ENCODE peak calls at places on chromosomes 6 and 20, in nine cellular contexts. O, B, V, G, T, K, M, W and F are unnamed samples.

GRCh38 chr6:71012871-71013456 is 56.1 kb upstream of the B3GAT2 start:
- DNase-seq in O (no peak), B (peak), V (peak), G (peak), T (no peak), K (no peak), M (peak), W (peak), F (peak)

GRCh38 chr6:19841181-19841580 is 4.0 kb downstream of the ID4 start:
- DNase-seq in O (no peak), B (no peak), V (no peak), G (no peak), T (no peak), K (no peak), M (no peak), W (no peak), F (no peak)

GRCh38 chr20:24962510-24962909 is 13.4 kb downstream of the CST7 start:
- DNase-seq in O (no peak), B (peak), V (no peak), G (no peak), T (no peak), K (no peak), M (no peak), W (no peak), F (no peak)

GRCh38 chr6:162845972-162846371 is 118.2 kb downstream of the PACRG start:
- DNase-seq in O (no peak), B (no peak), V (no peak), G (peak), T (no peak), K (no peak), M (no peak), W (no peak), F (no peak)

GRCh38 chr6:149985506-149985937 is 21.8 kb downstream of the ULBP1 start:
- DNase-seq in O (no peak), B (no peak), V (no peak), G (no peak), T (peak), K (no peak), M (no peak), W (no peak), F (no peak)

GRCh38 chr6:70315096-70315751 is 12.3 kb upstream of the COL9A1 start:
- DNase-seq in O (no peak), B (no peak), V (no peak), G (no peak), T (no peak), K (no peak), M (peak), W (no peak), F (no peak)

GRCh38 chr20:23159923-23160445 is 73.9 kb upstream of the CD93 start:
- DNase-seq in O (no peak), B (no peak), V (no peak), G (no peak), T (no peak), K (no peak), M (no peak), W (no peak), F (peak)

GRCh38 chr20:5949943-5950270 is 426 bp downstream of the TRMT6 start:
- DNase-seq in O (no peak), B (no peak), V (no peak), G (no peak), T (no peak), K (no peak), M (peak), W (no peak), F (no peak)

GRCh38 chr6:30450908-30451818 is 38.1 kb upstream of the HLA-E start:
- DNase-seq in O (no peak), B (peak), V (peak), G (peak), T (peak), K (peak), M (peak), W (peak), F (peak)

DNA sequence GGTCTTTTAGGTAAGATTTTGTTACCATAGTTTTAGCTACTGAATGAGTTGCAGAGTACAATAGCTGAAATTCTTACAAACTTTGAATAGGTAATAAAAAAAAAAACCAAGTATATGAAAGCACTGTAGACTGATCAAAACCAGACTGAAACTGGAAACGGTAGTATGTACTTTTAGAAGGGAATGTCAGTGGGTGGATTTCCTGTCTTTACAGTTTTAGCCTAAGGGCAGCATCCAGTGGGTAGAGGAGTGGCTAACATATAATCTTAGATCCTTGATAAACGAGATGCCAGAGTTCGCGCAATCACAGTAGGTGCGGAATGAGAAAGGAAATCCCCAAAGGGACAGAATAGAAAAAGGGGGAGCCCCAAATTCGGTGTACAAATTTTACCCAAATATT is 385.9 kb upstream of the RUNX2 start:
- DNase-seq in O (no peak), B (no peak), V (no peak), G (no peak), T (no peak), K (no peak), M (no peak), W (no peak), F (no peak)
- TF ChIP-seq CTCF in O (no peak), B (no peak), V (no peak), G (no peak), T (no peak), K (no peak), M (no peak), W (no peak), F (no peak)

GRCh38 chr6:106508836-106509235 is 120.5 kb downstream of the RTN4IP1 start:
- DNase-seq in O (no peak), B (no peak), V (no peak), G (no peak), T (no peak), K (no peak), M (no peak), W (no peak), F (no peak)
- H3K4me3 ChIP-seq in O (no peak), B (no peak), V (no peak), G (no peak), T (no peak), K (no peak), M (no peak), W (no peak), F (no peak)

DNA sequence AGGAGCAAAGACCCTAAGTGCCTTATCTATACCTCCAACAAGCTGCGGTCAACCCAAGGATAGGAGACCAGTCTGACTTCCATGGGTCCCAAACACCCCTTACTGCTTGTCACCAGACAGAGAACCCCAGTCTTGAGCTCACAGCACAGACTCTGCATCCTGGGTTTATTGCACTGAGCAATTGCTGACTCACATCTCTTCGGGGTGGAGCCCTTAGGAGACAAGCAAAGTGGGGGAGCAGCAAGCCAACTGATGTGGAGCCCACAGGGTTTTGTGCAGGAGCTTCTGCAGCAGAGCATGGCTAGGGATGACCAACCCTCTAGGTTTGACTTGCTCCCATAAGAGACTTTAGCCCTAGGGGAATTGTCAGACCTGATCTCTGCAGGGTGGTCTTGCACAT is 38.6 kb upstream of the EYS start:
- DNase-seq in O (no peak), B (no peak), V (no peak), G (no peak), T (no peak), K (no peak), M (peak), W (no peak), F (no peak)
- TF ChIP-seq CTCF in O (no peak), B (no peak), V (no peak), G (no peak), T (no peak), K (no peak), M (no peak), W (no peak), F (no peak)

DNA sequence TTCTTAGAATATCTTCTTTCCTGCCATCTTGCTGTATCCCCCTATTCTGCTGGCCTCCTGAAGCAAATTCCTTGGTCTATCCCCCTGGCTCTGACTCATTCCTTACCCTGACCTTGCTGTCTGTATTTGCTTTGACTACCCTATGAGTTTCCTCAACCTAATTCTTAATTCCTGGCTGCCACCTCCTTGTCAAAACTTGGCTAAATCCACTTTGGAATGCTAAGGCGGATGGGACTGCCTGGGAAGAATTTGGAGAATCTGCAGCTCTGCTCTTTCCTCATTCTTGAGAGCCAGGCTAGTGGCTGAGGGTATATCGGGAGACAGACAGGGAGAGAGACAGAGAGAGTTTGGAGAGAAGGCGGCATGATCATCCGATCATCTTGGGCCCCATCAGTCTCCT is 24.4 kb downstream of the CAP2 start:
- DNase-seq in O (no peak), B (no peak), V (no peak), G (peak), T (no peak), K (peak), M (peak), W (no peak), F (no peak)
- H3K4me3 ChIP-seq in O (peak), B (no peak), V (no peak), G (no peak), T (no peak), K (peak), M (peak), W (no peak), F (no peak)